ENCODE peak calls at places on chromosomes 12 and 14, in seven cellular contexts. K is RWPE1; D is HT-29; X is activated CD8-positive, alpha-beta memory T cell treated with anti-CD3 and anti-CD28 coated beads for 24 hours; R is NCI-H226; U is left colon; L is AG09309. J is an unnamed sample.

GRCh38 chr14:105155071-105155651 is 13.4 kb downstream of the JAG2 start:
- DNase-seq in K (no peak), D (no peak), X (no peak), R (no peak), U (no peak), L (no peak), J (no peak)

GRCh38 chr14:68173227-68173972 is 353.8 kb downstream of the RAD51B start:
- DNase-seq in K (no peak), D (no peak), X (no peak), R (no peak), U (no peak), L (no peak), J (no peak)

GRCh38 chr14:63938198-63939005 is 85.6 kb downstream of the SYNE2 start:
- DNase-seq in K (no peak), D (no peak), X (peak; percentile 67), R (no peak), U (no peak), L (no peak), J (no peak)

GRCh38 chr12:107027304-107028053 is 40.5 kb upstream of the MTERF2 start:
- DNase-seq in K (peak; percentile 82), D (peak; percentile 69), X (no peak), R (peak; percentile 79), U (no peak), L (peak; percentile 84), J (no peak)

GRCh38 chr12:111304642-111305071 is 64.2 kb downstream of the PHETA1 start:
- DNase-seq in K (no peak), D (peak; percentile 34), X (peak; percentile 73), R (no peak), U (no peak), L (no peak), J (peak; percentile 77)

GRCh38 chr14:24329736-24330135 is 5.1 kb downstream of the ADCY4 start:
- DNase-seq in K (no peak), D (no peak), X (peak; percentile 79), R (no peak), U (peak; percentile 70), L (no peak), J (no peak)

GRCh38 chr14:68548194-68549056 is 244.4 kb downstream of the ZFP36L1 start:
- DNase-seq in K (peak; percentile 90), D (no peak), X (no peak), R (peak; percentile 99), U (peak; percentile 83), L (peak; percentile 96), J (no peak)

GRCh38 chr14:87044807-87045206 is 948.2 kb downstream of the GALC start:
- DNase-seq in K (no peak), D (no peak), X (no peak), R (no peak), U (no peak), L (no peak), J (no peak)

J was measured in WTC11.